ENCODE peak calls at places on chromosome 20, in five cellular contexts. I is psoas muscle, R is fibroblast of lung, P is esophagus squamous epithelium, V is fibroblast of pulmonary artery. U is an unnamed sample.

GRCh38 chr20:34110025-34111013 is 1.7 kb downstream of the EIF2S2 start:
- DNase-seq in I (no peak), V (peak; percentile 22), R (peak; percentile 12), P (no peak), U (no peak)

GRCh38 chr20:59151820-59152219 is 11.8 kb upstream of the ZNF831 start:
- DNase-seq in P (no peak), V (no peak), I (no peak), R (no peak), U (no peak)

GRCh38 chr20:10225439-10226080 is 6.9 kb downstream of the SNAP25 start:
- DNase-seq in I (no peak), R (no peak), V (no peak), P (no peak), U (no peak)

GRCh38 chr20:36344517-36345132 is 38.5 kb downstream of the DLGAP4 start:
- DNase-seq in I (no peak), V (peak; percentile 69), P (no peak), R (peak; percentile 41), U (no peak)

GRCh38 chr20:48292806-48293205 is 507.5 kb upstream of the SULF2 start:
- DNase-seq in P (no peak), V (no peak), R (peak; percentile 61), I (no peak), U (no peak)

GRCh38 chr20:8385247-8385646 is 253.2 kb downstream of the PLCB1 start:
- DNase-seq in V (peak; percentile 54), I (peak; percentile 11), P (no peak), R (peak; percentile 44), U (no peak)

GRCh38 chr20:23165307-23165750 is 79.2 kb upstream of the CD93 start:
- DNase-seq in R (no peak), V (no peak), I (no peak), P (no peak), U (no peak)

GRCh38 chr20:1322511-1323245 is 6.3 kb downstream of the SDCBP2 start:
- DNase-seq in I (no peak), P (no peak), V (peak; percentile 99), R (peak; percentile 96), U (peak; percentile 81)

GRCh38 chr20:45052698-45053440 is 48.1 kb downstream of the KCNS1 start:
- DNase-seq in P (no peak), R (peak; percentile 97), V (peak; percentile 59), I (no peak), U (no peak)

GRCh38 chr20:9609892-9610502 is 95.6 kb downstream of the LAMP5 start:
- DNase-seq in R (peak; percentile 47), P (no peak), V (peak; percentile 82), I (no peak), U (no peak)

GRCh38 chr20:22455259-22455658 is 129.1 kb downstream of the FOXA2 start:
- DNase-seq in I (no peak), R (no peak), V (no peak), P (no peak), U (no peak)

GRCh38 chr20:25052255-25053206 is 5.4 kb downstream of the ACSS1 start:
- DNase-seq in I (no peak), P (no peak), R (peak; percentile 45), V (peak; percentile 82), U (peak; percentile 91)

GRCh38 chr20:17029698-17030097 is 197.1 kb upstream of the PCSK2 start:
- DNase-seq in P (no peak), V (no peak), R (peak; percentile 14), I (no peak), U (no peak)

GRCh38 chr20:2760381-2761305 is 39.8 kb downstream of the CPXM1 start:
- DNase-seq in I (no peak), P (no peak), V (no peak), R (no peak), U (no peak)

GRCh38 chr20:60389441-60389840 is 431.2 kb downstream of the CDH26 start:
- DNase-seq in V (no peak), I (no peak), R (no peak), P (no peak), U (no peak)

GRCh38 chr20:18645851-18646250 is 58.0 kb downstream of the DTD1 start:
- DNase-seq in R (peak; percentile 22), V (no peak), I (no peak), P (no peak), U (no peak)

GRCh38 chr20:35199696-35200095 is 26.8 kb upstream of the MMP24 start:
- DNase-seq in I (no peak), P (no peak), R (peak; percentile 56), V (no peak), U (no peak)

GRCh38 chr20:20568604-20569205 is 143.7 kb downstream of the RALGAPA2 start:
- DNase-seq in R (peak; percentile 28), I (no peak), P (no peak), V (peak; percentile 68), U (no peak)

GRCh38 chr20:31924561-31924960 is 27.3 kb downstream of the PDRG1 start:
- DNase-seq in V (no peak), I (no peak), R (no peak), P (no peak), U (no peak)

GRCh38 chr20:48025061-48025515 is 239.8 kb upstream of the SULF2 start:
- DNase-seq in I (peak; percentile 69), P (no peak), R (peak; percentile 98), V (peak; percentile 88), U (no peak)

DNA sequence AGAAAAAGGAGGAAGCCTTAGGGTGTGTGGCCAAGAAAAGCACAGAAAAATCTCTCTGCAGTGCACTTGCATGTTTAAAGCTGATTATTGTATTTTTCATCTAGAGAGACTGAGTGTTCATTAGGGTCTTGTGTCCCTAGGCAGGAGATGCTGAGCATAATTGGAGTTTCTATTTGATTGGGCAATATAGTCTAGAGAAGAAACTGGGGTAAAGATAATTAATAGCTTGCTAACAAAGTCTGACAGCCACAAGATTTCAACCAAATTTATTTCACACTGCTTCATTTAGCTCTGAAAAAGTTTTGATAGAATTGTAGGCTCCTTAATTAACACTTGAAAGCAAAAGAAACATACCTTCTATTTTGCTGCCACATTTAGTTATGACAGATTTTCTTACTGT is 2.3 kb downstream of the FLRT3 start:
- DNase-seq in V (no peak), I (no peak), P (no peak), R (no peak), U (no peak)
- H3K4me3 ChIP-seq in V (peak overlapping the region; percentile 59), I (peak overlapping the region; percentile 64), P (peak overlapping the region; percentile 1), R (peak overlapping the region; percentile 53), U (no peak overlapping the region)

GRCh38 chr20:62860924-62861691 is 514 bp downstream of the TCFL5 start:
- DNase-seq in R (peak; percentile 25), V (no peak), I (no peak), P (no peak), U (no peak)

GRCh38 chr20:62859721-62860120 is 1.9 kb downstream of the TCFL5 start:
- DNase-seq in R (no peak), I (no peak), P (no peak), V (no peak), U (no peak)

GRCh38 chr20:62860391-62860923 is 1.2 kb downstream of the TCFL5 start:
- DNase-seq in R (peak; percentile 35), V (peak; percentile 39), I (no peak), P (no peak), U (no peak)

GRCh38 chr20:62861732-62862336 is at the start of gene TCFL5:
- DNase-seq in R (peak; percentile 67), P (peak; percentile 47), V (peak; percentile 89), I (peak; percentile 89), U (peak; percentile 53)

GRCh38 chr20:62864207-62864606 is 2.6 kb upstream of the TCFL5 start:
- DNase-seq in V (no peak), P (no peak), I (no peak), R (no peak), U (no peak)
- TF ChIP-seq CTCF in V (no peak), P (no peak), I (no peak), R (no peak), U (no peak)

DNA sequence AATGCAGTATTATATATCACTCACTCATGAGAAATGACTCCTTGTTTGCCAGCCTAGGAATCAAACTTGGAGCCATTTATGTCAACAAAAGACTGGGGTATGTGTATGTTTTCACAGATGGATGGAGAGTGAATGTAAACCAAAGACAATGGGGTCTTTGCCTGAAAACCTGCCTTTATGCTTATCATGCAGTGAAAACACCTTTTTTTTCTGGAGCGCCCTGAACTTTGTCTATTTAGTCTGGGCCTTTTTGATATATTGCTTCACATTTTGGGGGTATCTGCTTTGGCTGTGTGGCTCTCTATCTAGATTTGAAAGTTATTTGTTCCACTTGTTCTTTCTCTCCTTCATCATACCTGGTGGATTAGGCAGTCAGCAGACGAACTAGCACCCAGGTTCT is 848.5 kb upstream of the FLRT3 start:
- DNase-seq in R (no peak), V (no peak), I (no peak), P (no peak), U (no peak)
- H3K4me3 ChIP-seq in R (no peak overlapping the region), V (no peak overlapping the region), I (no peak overlapping the region), P (no peak overlapping the region), U (no peak overlapping the region)

DNA sequence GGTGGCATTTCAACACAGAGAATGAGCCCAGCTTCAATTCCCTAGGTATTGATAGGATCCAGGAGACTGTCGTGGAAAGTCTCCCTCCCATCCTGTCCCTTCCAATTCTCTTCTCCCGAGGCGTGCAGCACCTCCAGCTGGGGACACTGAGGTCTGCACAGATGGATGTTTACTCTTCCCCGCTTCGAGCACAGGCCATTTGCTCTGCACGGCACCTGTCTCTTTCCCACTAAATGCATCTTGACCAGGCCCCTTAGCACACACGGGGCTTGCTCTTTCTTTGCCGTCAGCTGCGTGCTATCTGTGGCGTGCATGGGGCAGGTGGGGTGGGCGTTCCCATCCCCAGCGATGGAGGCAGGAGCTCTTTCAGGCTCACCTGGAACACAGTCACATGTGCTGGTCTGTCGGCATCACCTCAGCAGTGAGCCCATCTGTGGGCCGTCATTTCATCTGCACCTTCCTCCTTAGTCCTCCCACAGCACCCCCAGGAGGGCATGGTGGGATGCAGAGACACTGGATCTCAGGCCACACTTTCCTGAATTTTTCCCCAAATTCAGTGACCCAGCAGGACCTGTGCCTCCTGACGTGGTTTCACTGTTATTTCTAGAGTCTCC is 35.1 kb downstream of the RBM38 start:
- DNase-seq in V (no peak), R (no peak), P (no peak), I (no peak), U (no peak)
- TF ChIP-seq CTCF in V (no peak), R (no peak), P (no peak), I (no peak), U (no peak)

U was measured in ascending aorta.